ENCODE peak calls at places on chromosomes 12 and 14, in five cellular contexts. E is GM12878, Q is H1, U is SK-N-SH, M is HepG2. F is an unnamed sample.

GRCh38 chr14:52402812-52403526 is 88.9 kb downstream of the PTGER2 start:
- DNase-seq in M (no peak), E (peak; percentile 21), Q (no peak), U (no peak), F (no peak)

GRCh38 chr14:50801706-50802105 is 29.3 kb downstream of the NIN start:
- DNase-seq in U (no peak), Q (no peak), E (no peak), M (no peak), F (no peak)

GRCh38 chr12:99920561-99920960 is 64.2 kb downstream of the ANKS1B start:
- DNase-seq in U (no peak), Q (no peak), M (no peak), E (no peak), F (no peak)

GRCh38 chr12:114371250-114371649 is 34.7 kb downstream of the TBX5 start:
- DNase-seq in E (no peak), U (no peak), M (no peak), Q (no peak), F (no peak)

GRCh38 chr12:94874986-94875312 is 128.5 kb downstream of the NDUFA12 start:
- DNase-seq in E (no peak), U (no peak), M (no peak), Q (no peak), F (no peak)

GRCh38 chr12:20455001-20455706 is 86.8 kb downstream of the PDE3A start:
- DNase-seq in M (no peak), U (peak; percentile 29), E (no peak), Q (no peak), F (no peak)

GRCh38 chr14:99430491-99430890 is 50.2 kb downstream of the SETD3 start:
- DNase-seq in U (no peak), M (no peak), E (no peak), Q (peak; percentile 75), F (peak; percentile 17)

GRCh38 chr12:80165741-80166140 is 66.4 kb downstream of the OTOGL start:
- DNase-seq in M (no peak), Q (no peak), E (no peak), U (no peak), F (no peak)

GRCh38 chr14:48373993-48374392 is 698.6 kb upstream of the MDGA2 start:
- DNase-seq in U (no peak), Q (no peak), E (no peak), M (no peak), F (no peak)

GRCh38 chr12:110581951-110582285 is 1.2 kb downstream of the PPTC7 start:
- DNase-seq in Q (no peak), E (no peak), M (no peak), U (peak; percentile 25), F (peak; percentile 49)

GRCh38 chr14:106518054-106518943 is 991.9 kb downstream of the TMEM121 start:
- DNase-seq in Q (no peak), M (no peak), U (peak; percentile 11), E (no peak), F (no peak)

GRCh38 chr12:116140559-116140958 is 136.9 kb downstream of the MED13L start:
- DNase-seq in U (no peak), E (no peak), M (no peak), Q (no peak), F (no peak)

GRCh38 chr12:131384544-131384855 is 326.4 kb upstream of the SFSWAP start:
- DNase-seq in U (peak; percentile 49), M (no peak), E (no peak), Q (no peak), F (no peak)
- H3K27me3 ChIP-seq in U (no peaks in the 10 kb centered on the region), M (peaks cover 33% of the 10 kb centered on the region), E (no peaks in the 10 kb centered on the region), Q (peaks cover 6% of the 10 kb centered on the region), F (peaks cover 62% of the 10 kb centered on the region)

DNA sequence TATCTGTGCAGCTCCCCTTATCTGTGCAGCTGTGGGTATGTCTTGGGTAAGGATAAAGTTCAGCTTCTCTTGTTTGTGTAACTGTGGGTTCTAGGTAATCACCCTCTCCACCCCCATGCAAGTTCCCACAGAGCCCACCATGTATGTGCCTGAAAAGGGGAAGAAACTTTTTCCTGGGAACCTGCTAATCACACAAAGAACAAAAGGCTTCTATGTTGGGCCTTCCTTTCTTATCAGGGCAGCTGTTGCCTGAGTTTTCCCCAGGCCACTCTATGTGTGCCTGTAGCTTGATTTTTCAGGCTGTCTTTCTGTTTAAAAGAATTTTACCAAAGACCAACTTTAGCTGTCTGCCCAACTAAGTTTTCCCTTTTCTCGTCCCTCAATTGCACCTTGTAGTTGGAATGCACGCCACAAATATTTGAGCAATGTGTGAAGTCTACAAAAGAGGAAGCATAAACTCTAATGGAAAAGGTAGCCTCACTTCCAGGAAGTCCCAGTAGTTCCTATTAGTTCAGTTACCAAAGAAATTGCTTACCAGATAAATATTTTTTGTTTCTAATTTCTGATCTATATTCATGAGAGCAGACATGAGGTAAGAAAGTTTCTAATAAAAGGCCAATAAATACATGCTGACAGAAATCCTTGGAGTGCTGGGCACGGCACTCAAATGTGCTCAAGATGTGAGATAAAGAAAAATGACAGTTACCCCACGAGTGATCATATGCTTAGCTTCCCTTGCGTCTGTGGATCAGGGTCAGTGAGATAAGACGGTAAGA is 2.7 kb upstream of the GALC start:
- DNase-seq in U (no peak), E (no peak), Q (no peak), M (peak; percentile 85), F (peak; percentile 51)
- TF ChIP-seq TAF1 in U (no peak), E (no peak), Q (no peak), M (no peak), F (no peak)

GRCh38 chr14:101406921-101407320 is 154.4 kb upstream of the DIO3 start:
- DNase-seq in M (no peak), U (no peak), Q (no peak), E (no peak), F (no peak)
- H3K27me3 ChIP-seq in M (peaks cover 51% of the 10 kb centered on the region), U (no peaks in the 10 kb centered on the region), Q (no peaks in the 10 kb centered on the region), E (no peaks in the 10 kb centered on the region), F (no peaks in the 10 kb centered on the region)

DNA sequence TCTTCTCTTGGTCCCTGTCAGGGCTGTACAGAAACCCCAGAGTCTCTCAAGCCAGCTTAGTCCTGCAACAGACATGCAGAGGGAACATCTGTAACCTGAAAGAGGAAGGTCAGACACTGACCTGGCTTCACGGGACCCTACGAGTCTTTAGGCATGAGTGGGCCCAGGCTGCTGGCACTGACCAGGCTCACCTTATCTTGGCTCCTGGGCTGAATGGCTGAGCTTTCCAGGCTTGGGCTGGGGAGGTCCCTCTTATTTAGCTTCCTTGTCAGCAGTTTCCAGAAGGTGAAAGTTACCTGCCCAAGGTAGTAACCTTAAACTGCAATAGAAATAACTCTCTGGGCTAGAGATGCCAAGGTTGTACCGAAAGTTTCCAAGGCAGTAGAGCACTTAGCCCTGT is 58.4 kb upstream of the FUT8 start:
- DNase-seq in M (no peak), U (no peak), E (no peak), Q (no peak), F (no peak)
- TF ChIP-seq TAF1 in M (no peak), U (no peak), E (no peak), Q (no peak), F (no peak)

DNA sequence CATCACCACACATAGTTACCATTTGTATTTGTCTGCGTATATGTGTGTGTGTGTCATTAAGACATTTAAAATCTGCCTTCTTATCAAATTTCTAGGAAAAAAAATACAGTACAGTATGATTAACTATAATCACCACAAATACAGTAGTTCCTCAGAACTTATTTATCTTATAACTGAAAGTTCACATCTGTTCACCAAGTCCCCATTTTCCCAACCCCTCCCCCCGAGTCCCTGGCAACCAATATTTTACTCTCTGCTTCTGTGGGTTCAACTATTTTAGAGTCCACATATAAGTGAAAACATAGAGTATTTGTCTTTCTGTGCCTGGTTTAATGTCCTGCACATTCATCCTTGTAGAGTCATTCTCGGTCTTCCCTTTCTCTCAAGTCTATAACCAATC is 12.3 kb downstream of the CAPS2 start:
- DNase-seq in U (no peak), M (no peak), Q (no peak), E (no peak), F (no peak)
- H3K27me3 ChIP-seq in U (no peaks in the 10 kb centered on the region), M (no peaks in the 10 kb centered on the region), Q (no peaks in the 10 kb centered on the region), E (no peaks in the 10 kb centered on the region), F (no peaks in the 10 kb centered on the region)

GRCh38 chr12:98817779-98818178 is 172.7 kb downstream of the APAF1 start:
- DNase-seq in U (no peak), M (no peak), Q (no peak), E (no peak), F (no peak)
- TF ChIP-seq TAF1 in U (no peak), M (no peak), Q (no peak), E (no peak), F (no peak)

DNA sequence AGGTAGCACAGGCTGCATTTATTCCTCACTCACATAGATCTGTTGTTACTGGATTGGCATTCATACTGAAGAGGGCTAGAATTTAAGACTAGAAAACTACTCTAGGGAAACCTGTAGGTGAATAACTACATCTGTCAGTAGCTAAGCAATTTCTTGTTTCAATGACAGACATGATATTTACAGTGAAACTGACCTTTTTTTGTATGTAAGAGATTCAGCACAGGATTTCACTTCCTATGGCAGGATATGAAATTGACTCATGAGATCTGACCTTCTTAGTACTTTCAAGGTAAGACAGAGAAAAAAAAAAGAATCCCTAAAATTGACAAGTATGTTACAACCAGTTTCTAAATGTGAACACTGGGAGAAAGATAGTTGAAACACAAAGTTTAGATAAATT is 189.8 kb upstream of the SLC16A7 start:
- DNase-seq in M (no peak), Q (no peak), U (no peak), E (no peak), F (no peak)
- H3K27me3 ChIP-seq in M (no peaks in the 10 kb centered on the region), Q (no peaks in the 10 kb centered on the region), U (no peaks in the 10 kb centered on the region), E (no peaks in the 10 kb centered on the region), F (no peaks in the 10 kb centered on the region)

GRCh38 chr12:68018315-68018714 is 29.1 kb downstream of the IFNG-AS1 start:
- DNase-seq in E (no peak), Q (no peak), M (no peak), U (no peak), F (no peak)
- TF ChIP-seq TAF1 in E (no peak), Q (no peak), M (no peak), U (no peak), F (no peak)

GRCh38 chr12:6818246-6819006 is 3.2 kb upstream of the GPR162 start:
- DNase-seq in E (no peak), Q (peak; percentile 77), U (no peak), M (no peak), F (no peak)
- H3K27me3 ChIP-seq in E (peaks cover 5% of the 10 kb centered on the region), Q (no peaks in the 10 kb centered on the region), U (no peaks in the 10 kb centered on the region), M (peaks cover 34% of the 10 kb centered on the region), F (no peaks in the 10 kb centered on the region)